ENCODE peak calls at places on chromosomes 13 and 19, in five cellular contexts. One of them, this sample, is unnamed.

GRCh38 chr13:94169783-94170513 is 309.5 kb downstream of the DCT start:
- DNase-seq in iPS DF 6.9: no peak
- DNase-seq in mesenchymal stem cell: no peak
- DNase-seq in upper lobe of right lung: no peak
- DNase-seq in DND-41: no peak
- DNase-seq in this sample: no peak

GRCh38 chr19:57850553-57851017 is 926 bp downstream of the ZNF587 start:
- DNase-seq in mesenchymal stem cell: peak; percentile 67
- DNase-seq in upper lobe of right lung: no peak
- DNase-seq in iPS DF 6.9: no peak
- DNase-seq in DND-41: peak; percentile 16
- DNase-seq in this sample: no peak

GRCh38 chr19:35908977-35909683 is 1.0 kb upstream of the TYROBP start:
- DNase-seq in upper lobe of right lung: peak; percentile 92
- DNase-seq in DND-41: peak; percentile 73
- DNase-seq in iPS DF 6.9: no peak
- DNase-seq in mesenchymal stem cell: no peak
- DNase-seq in this sample: no peak

GRCh38 chr13:40982772-40983171 is 36.3 kb downstream of the ELF1 start:
- DNase-seq in iPS DF 6.9: no peak
- DNase-seq in DND-41: peak; percentile 56
- DNase-seq in mesenchymal stem cell: peak; percentile 91
- DNase-seq in upper lobe of right lung: no peak
- DNase-seq in this sample: no peak

GRCh38 chr19:7681336-7682174 is 922 bp downstream of the TRAPPC5 start:
- DNase-seq in DND-41: peak; percentile 83
- DNase-seq in mesenchymal stem cell: peak; percentile 71
- DNase-seq in iPS DF 6.9: peak; percentile 66
- DNase-seq in upper lobe of right lung: peak; percentile 90
- DNase-seq in this sample: no peak

GRCh38 chr19:35292986-35293732 is 1.2 kb downstream of the MAG start:
- DNase-seq in DND-41: no peak
- DNase-seq in mesenchymal stem cell: no peak
- DNase-seq in upper lobe of right lung: no peak
- DNase-seq in iPS DF 6.9: no peak
- DNase-seq in this sample: no peak

GRCh38 chr13:29581666-29582065 is 13.8 kb downstream of the SLC7A1 start:
- DNase-seq in mesenchymal stem cell: no peak
- DNase-seq in iPS DF 6.9: no peak
- DNase-seq in upper lobe of right lung: no peak
- DNase-seq in DND-41: no peak
- DNase-seq in this sample: no peak

GRCh38 chr13:94656766-94657165 is 55.1 kb downstream of the GPR180 start:
- DNase-seq in iPS DF 6.9: no peak
- DNase-seq in mesenchymal stem cell: peak; percentile 98
- DNase-seq in upper lobe of right lung: no peak
- DNase-seq in DND-41: no peak
- DNase-seq in this sample: no peak

GRCh38 chr13:40608308-40608707 is 58.1 kb downstream of the FOXO1 start:
- DNase-seq in mesenchymal stem cell: no peak
- DNase-seq in upper lobe of right lung: no peak
- DNase-seq in iPS DF 6.9: no peak
- DNase-seq in DND-41: no peak
- DNase-seq in this sample: no peak

GRCh38 chr19:5293607-5294089 is 47.0 kb downstream of the PTPRS start:
- DNase-seq in upper lobe of right lung: peak; percentile 73
- DNase-seq in iPS DF 6.9: no peak
- DNase-seq in DND-41: no peak
- DNase-seq in mesenchymal stem cell: peak; percentile 54
- DNase-seq in this sample: no peak

GRCh38 chr19:38384209-38385027 is 3.4 kb downstream of the GGN start:
- DNase-seq in mesenchymal stem cell: peak; percentile 48
- DNase-seq in upper lobe of right lung: no peak
- DNase-seq in iPS DF 6.9: no peak
- DNase-seq in DND-41: no peak
- DNase-seq in this sample: no peak

GRCh38 chr13:87331178-87331577 is 340.0 kb upstream of the SLITRK5 start:
- DNase-seq in mesenchymal stem cell: peak; percentile 70
- DNase-seq in upper lobe of right lung: no peak
- DNase-seq in DND-41: no peak
- DNase-seq in iPS DF 6.9: no peak
- DNase-seq in this sample: no peak

GRCh38 chr19:56973713-56974553 is 133.4 kb upstream of the PEG3 start:
- DNase-seq in mesenchymal stem cell: no peak
- DNase-seq in iPS DF 6.9: no peak
- DNase-seq in DND-41: no peak
- DNase-seq in upper lobe of right lung: no peak
- DNase-seq in this sample: no peak

GRCh38 chr13:28047784-28048388 is 52.5 kb downstream of the FLT3 start:
- DNase-seq in upper lobe of right lung: no peak
- DNase-seq in iPS DF 6.9: no peak
- DNase-seq in mesenchymal stem cell: peak; percentile 53
- DNase-seq in DND-41: no peak
- DNase-seq in this sample: no peak

GRCh38 chr19:11138659-11139526 is 16.7 kb downstream of the SPC24 start:
- DNase-seq in DND-41: no peak
- DNase-seq in mesenchymal stem cell: peak; percentile 93
- DNase-seq in upper lobe of right lung: peak; percentile 72
- DNase-seq in iPS DF 6.9: no peak
- DNase-seq in this sample: no peak

GRCh38 chr13:44470623-44471562 is 97.3 kb downstream of the SERP2 start:
- DNase-seq in upper lobe of right lung: no peak
- DNase-seq in iPS DF 6.9: no peak
- DNase-seq in DND-41: no peak
- DNase-seq in mesenchymal stem cell: peak; percentile 36
- DNase-seq in this sample: no peak

GRCh38 chr19:9673912-9674668 is 810 bp downstream of the ZNF562 start:
- DNase-seq in upper lobe of right lung: no peak
- DNase-seq in DND-41: no peak
- DNase-seq in iPS DF 6.9: no peak
- DNase-seq in mesenchymal stem cell: peak; percentile 11
- DNase-seq in this sample: peak; percentile 5

GRCh38 chr19:52703917-52704316 is 30.9 kb downstream of the ZNF611 start:
- DNase-seq in iPS DF 6.9: no peak
- DNase-seq in DND-41: no peak
- DNase-seq in mesenchymal stem cell: no peak
- DNase-seq in upper lobe of right lung: no peak
- DNase-seq in this sample: no peak

GRCh38 chr13:101178394-101178793 is 237.9 kb downstream of the NALCN start:
- DNase-seq in iPS DF 6.9: no peak
- DNase-seq in upper lobe of right lung: no peak
- DNase-seq in DND-41: no peak
- DNase-seq in mesenchymal stem cell: peak; percentile 2
- DNase-seq in this sample: no peak

GRCh38 chr13:34155931-34156607 is 338.1 kb downstream of the RFC3 start:
- DNase-seq in DND-41: no peak
- DNase-seq in iPS DF 6.9: no peak
- DNase-seq in mesenchymal stem cell: peak; percentile 89
- DNase-seq in upper lobe of right lung: no peak
- DNase-seq in this sample: no peak

GRCh38 chr19:15252398-15253018 is 20.3 kb upstream of the EPHX3 start:
- DNase-seq in DND-41: peak; percentile 22
- DNase-seq in upper lobe of right lung: no peak
- DNase-seq in mesenchymal stem cell: no peak
- DNase-seq in iPS DF 6.9: no peak
- DNase-seq in this sample: no peak

GRCh38 chr19:3494051-3494450 is 6.4 kb downstream of the DOHH start:
- DNase-seq in upper lobe of right lung: no peak
- DNase-seq in mesenchymal stem cell: no peak
- DNase-seq in iPS DF 6.9: no peak
- DNase-seq in DND-41: peak; percentile 94
- DNase-seq in this sample: no peak

GRCh38 chr13:111319998-111320911 is at the start of gene TEX29:
- DNase-seq in upper lobe of right lung: no peak
- DNase-seq in DND-41: no peak
- DNase-seq in iPS DF 6.9: no peak
- DNase-seq in mesenchymal stem cell: no peak
- DNase-seq in this sample: no peak

GRCh38 chr19:30360378-30361106 is 11.6 kb upstream of the ZNF536 start:
- DNase-seq in mesenchymal stem cell: no peak
- DNase-seq in upper lobe of right lung: no peak
- DNase-seq in iPS DF 6.9: no peak
- DNase-seq in DND-41: no peak
- DNase-seq in this sample: no peak

GRCh38 chr19:58440556-58440955 is 603 bp upstream of the ZNF132 start:
- DNase-seq in mesenchymal stem cell: no peak
- DNase-seq in upper lobe of right lung: no peak
- DNase-seq in iPS DF 6.9: no peak
- DNase-seq in DND-41: no peak
- DNase-seq in this sample: no peak

DNA sequence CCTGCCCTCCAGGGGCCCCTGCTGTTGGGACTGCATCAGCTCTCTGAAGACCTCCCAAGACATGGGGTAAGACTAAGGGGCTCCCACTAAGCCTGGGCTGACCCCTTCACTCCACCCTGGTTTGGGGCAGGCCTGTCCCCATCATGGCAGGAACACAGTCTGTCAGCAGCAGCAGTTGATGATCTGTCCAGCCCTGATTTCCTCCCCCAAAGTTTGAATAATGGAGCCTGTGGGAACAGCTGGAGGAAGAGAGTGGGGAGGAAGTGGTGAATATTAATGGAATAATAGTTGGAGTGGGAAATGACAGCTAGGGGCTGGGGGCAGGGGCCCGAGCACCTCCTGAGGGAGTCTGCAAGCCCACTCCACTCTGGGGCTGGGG is 1.3 kb upstream of the B3GNT8 start:
- DNase-seq in iPS DF 6.9: no peak
- DNase-seq in mesenchymal stem cell: no peak
- DNase-seq in upper lobe of right lung: no peak
- DNase-seq in DND-41: no peak
- DNase-seq in this sample: no peak
- H3K4me1 ChIP-seq in iPS DF 6.9: no peaks in the 10 kb centered on the region
- H3K4me1 ChIP-seq in mesenchymal stem cell: peaks cover 34% of the 10 kb centered on the region
- H3K4me1 ChIP-seq in upper lobe of right lung: peaks cover 34% of the 10 kb centered on the region
- H3K4me1 ChIP-seq in DND-41: no peaks in the 10 kb centered on the region
- H3K4me1 ChIP-seq in this sample: no peaks in the 10 kb centered on the region

DNA sequence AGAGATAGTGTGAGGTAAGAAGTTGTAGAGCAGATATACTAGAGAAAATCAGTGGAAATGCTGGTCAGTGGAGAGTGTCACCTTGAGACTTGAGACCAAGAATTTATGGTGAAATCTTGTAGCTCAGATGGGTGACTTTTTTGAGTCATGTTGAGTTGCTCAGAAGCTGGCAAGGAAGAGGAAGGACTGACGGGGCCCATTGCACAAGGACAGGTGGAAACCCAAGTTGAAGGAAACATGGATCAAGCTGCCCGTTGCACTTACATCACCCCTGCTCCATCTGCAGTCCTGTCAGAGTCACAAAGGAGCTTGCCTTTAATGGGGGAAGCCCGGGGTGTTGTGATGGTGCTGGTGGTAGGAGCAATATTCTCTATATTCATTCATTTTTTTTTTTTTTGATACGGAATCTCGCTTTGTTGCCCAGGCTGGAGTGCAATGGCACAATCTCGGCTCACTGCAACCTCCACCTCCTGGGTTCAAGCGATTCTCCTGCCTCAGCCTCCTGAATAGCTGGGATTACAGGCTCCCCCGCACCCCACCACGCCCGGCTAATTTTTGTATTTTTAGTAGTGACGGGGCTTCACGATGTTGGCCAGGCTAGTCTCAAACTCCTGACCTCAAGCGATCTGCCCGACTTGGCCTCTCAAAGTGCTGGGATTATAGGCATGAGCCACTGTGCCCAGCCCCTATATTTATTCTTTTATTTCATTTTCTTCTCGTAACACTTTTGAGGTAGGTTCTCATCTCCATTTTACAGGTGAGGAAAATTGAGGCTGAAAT is 27.4 kb downstream of the UBAC2 start:
- DNase-seq in iPS DF 6.9: no peak
- DNase-seq in upper lobe of right lung: no peak
- DNase-seq in DND-41: no peak
- DNase-seq in mesenchymal stem cell: no peak
- DNase-seq in this sample: no peak
- H3K4me1 ChIP-seq in iPS DF 6.9: peaks cover 2% of the 10 kb centered on the region
- H3K4me1 ChIP-seq in upper lobe of right lung: peaks cover 28% of the 10 kb centered on the region
- H3K4me1 ChIP-seq in DND-41: peaks cover 52% of the 10 kb centered on the region
- H3K4me1 ChIP-seq in mesenchymal stem cell: peaks cover 11% of the 10 kb centered on the region
- H3K4me1 ChIP-seq in this sample: peaks cover 22% of the 10 kb centered on the region

DNA sequence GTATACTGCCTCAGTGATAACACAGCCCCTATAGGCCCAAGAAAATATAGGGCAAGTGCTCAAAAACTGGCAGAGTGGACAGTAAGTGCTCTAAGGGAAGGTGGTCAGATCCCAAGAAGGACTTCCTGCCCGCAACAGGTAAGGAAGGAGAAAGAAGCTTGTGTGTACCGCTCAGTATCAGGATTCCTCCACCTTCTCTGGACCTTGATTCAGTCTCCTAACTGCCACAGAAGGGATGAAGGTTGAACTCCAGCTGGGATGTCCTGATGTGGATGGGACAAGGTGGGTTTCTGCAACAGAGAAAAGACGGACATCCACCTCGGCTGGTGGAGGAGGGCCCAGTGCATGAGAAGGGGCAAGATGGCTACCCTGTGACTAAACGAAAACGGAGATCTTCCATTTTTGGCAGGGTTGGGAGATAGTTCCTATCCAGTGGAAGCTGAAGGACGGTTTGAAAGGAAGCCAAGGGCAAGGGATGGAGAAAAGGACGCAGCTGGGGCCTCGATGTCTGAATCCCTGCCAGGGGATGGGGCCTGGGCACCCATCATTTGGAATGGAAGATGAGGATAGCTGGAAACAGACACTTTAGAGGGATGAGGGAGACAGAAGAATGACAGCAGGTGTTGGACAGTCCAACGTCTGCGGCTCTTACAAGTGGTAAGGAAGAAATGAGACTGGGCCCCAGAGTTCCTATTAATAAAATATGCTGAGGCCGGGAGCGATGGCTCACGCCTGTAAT is 1.3 kb upstream of the ATF5 start:
- DNase-seq in DND-41: no peak
- DNase-seq in mesenchymal stem cell: no peak
- DNase-seq in iPS DF 6.9: no peak
- DNase-seq in upper lobe of right lung: no peak
- DNase-seq in this sample: no peak
- H3K4me1 ChIP-seq in DND-41: peaks cover 85% of the 10 kb centered on the region
- H3K4me1 ChIP-seq in mesenchymal stem cell: peaks cover 17% of the 10 kb centered on the region
- H3K4me1 ChIP-seq in iPS DF 6.9: peaks cover 7% of the 10 kb centered on the region
- H3K4me1 ChIP-seq in upper lobe of right lung: peaks cover 9% of the 10 kb centered on the region
- H3K4me1 ChIP-seq in this sample: peaks cover 12% of the 10 kb centered on the region

DNA sequence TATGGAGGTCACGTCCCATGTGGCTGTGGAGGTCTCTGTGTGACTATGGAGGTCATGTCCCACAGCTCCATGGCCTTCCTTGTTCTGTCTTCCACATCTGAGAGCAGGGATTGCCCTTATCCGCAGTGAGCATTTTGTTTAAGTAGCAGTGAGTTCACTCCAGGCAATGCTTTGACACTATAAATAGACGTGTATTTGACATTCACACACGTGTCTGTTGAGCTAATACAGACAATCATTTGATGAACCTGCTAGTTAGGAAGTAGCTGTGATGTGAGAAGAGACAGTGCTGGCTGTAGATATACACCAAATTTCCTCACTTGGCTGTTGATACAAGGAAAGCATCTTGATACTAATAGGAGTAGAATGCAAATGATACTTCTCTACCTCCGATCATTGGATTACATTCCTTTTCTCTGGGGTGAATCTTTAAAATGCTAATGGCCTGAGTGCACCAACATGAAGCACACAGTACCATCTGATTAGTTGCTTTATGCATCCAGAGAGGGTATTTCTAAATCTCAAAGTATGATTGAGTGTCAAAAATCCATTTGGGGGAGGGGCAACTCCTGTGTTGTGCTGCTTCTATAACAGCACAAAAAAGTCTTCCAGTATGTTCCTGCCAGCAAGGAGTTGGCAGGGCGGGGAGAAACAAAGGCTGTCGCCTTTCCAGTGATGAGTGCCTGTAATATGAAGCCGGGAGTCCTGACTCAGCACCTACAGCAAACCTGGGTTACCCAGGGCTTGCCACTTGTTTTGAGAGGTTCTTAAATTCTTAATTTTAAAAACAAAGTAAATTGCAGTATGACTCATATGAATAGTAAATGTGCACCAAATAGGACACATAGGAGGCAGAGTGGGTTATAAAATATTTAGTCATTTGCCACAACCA is 7.0 kb downstream of the CUL4A start:
- DNase-seq in upper lobe of right lung: peak; percentile 74
- DNase-seq in iPS DF 6.9: no peak
- DNase-seq in mesenchymal stem cell: peak; percentile 55
- DNase-seq in DND-41: no peak
- DNase-seq in this sample: no peak
- H3K4me1 ChIP-seq in upper lobe of right lung: peaks cover 31% of the 10 kb centered on the region
- H3K4me1 ChIP-seq in iPS DF 6.9: peaks cover 1% of the 10 kb centered on the region
- H3K4me1 ChIP-seq in mesenchymal stem cell: peaks cover 27% of the 10 kb centered on the region
- H3K4me1 ChIP-seq in DND-41: peaks cover 23% of the 10 kb centered on the region
- H3K4me1 ChIP-seq in this sample: peaks cover 16% of the 10 kb centered on the region